ENCODE peak calls at places on chromosomes 2 and 18, in six cellular contexts. X is vagina, R is upper lobe of left lung, C is astrocyte of the spinal cord, J is left lung, Q is RWPE1. G is an unnamed sample.
A peak's percentile ranks its signal among the peaks of the same experiment; 100 is the strongest.

GRCh38 chr18:77635441-77635840 is 385.8 kb downstream of the GALR1 start:
- DNase-seq in X (peak; percentile 93), R (no peak), C (no peak), J (no peak), Q (no peak), G (no peak)

GRCh38 chr2:6929196-6929874 is 12.1 kb downstream of the RNF144A start:
- DNase-seq in X (no peak), R (no peak), C (peak; percentile 42), J (no peak), Q (no peak), G (no peak)

GRCh38 chr2:14324308-14324707 is 308.2 kb upstream of the LRATD1 start:
- DNase-seq in X (no peak), R (no peak), C (no peak), J (no peak), Q (no peak), G (no peak)

GRCh38 chr2:238256111-238256510 is 16.3 kb upstream of the HES6 start:
- DNase-seq in X (no peak), R (no peak), C (no peak), J (no peak), Q (no peak), G (no peak)

GRCh38 chr2:148130571-148130970 is 109.7 kb downstream of the MBD5 start:
- DNase-seq in X (no peak), R (no peak), C (peak; percentile 30), J (no peak), Q (no peak), G (no peak)

GRCh38 chr2:30915485-30915884 is 108.2 kb upstream of the CAPN13 start:
- DNase-seq in X (no peak), R (peak; percentile 53), C (no peak), J (no peak), Q (no peak), G (no peak)

GRCh38 chr2:241157841-241158545 is 7.7 kb downstream of the PPP1R7 start:
- DNase-seq in X (no peak), R (no peak), C (peak; percentile 23), J (no peak), Q (no peak), G (no peak)

GRCh38 chr2:105641389-105641811 is 103.3 kb upstream of the NCK2 start:
- DNase-seq in X (peak; percentile 37), R (no peak), C (no peak), J (peak; percentile 43), Q (no peak), G (no peak)

GRCh38 chr2:238568455-238569414 is 142.0 kb downstream of the ASB1 start:
- DNase-seq in X (no peak), R (peak; percentile 74), C (no peak), J (peak; percentile 72), Q (no peak), G (no peak)

GRCh38 chr18:79476031-79476917 is 80.5 kb downstream of the NFATC1 start:
- DNase-seq in X (no peak), R (no peak), C (no peak), J (peak; percentile 58), Q (no peak), G (no peak)

GRCh38 chr2:227164745-227165350 is 424 bp downstream of the COL4A3 start:
- DNase-seq in X (no peak), R (peak; percentile 64), C (no peak), J (peak; percentile 75), Q (no peak), G (no peak)

GRCh38 chr18:68713791-68714190 is 1.1 kb downstream of the TMX3 start:
- DNase-seq in X (no peak), R (no peak), C (no peak), J (no peak), Q (no peak), G (no peak)

GRCh38 chr2:113157108-113157896 is 16.5 kb upstream of the PSD4 start:
- DNase-seq in X (peak; percentile 13), R (peak; percentile 71), C (peak; percentile 20), J (peak; percentile 89), Q (peak; percentile 71), G (peak; percentile 72)

GRCh38 chr2:12930382-12930781 is 213.6 kb downstream of the TRIB2 start:
- DNase-seq in X (no peak), R (no peak), C (no peak), J (no peak), Q (no peak), G (no peak)

GRCh38 chr2:26203906-26204305 is 31.0 kb downstream of the GAREM2 start:
- DNase-seq in X (no peak), R (no peak), C (no peak), J (no peak), Q (no peak), G (no peak)

GRCh38 chr2:187826023-187826422 is 271.8 kb upstream of the TFPI start:
- DNase-seq in X (no peak), R (no peak), C (peak; percentile 54), J (no peak), Q (no peak), G (no peak)

GRCh38 chr18:79626905-79627749 is 52.5 kb upstream of the CTDP1 start:
- DNase-seq in X (no peak), R (peak; percentile 18), C (no peak), J (peak; percentile 73), Q (no peak), G (no peak)

GRCh38 chr18:43486462-43486861 is 209.2 kb upstream of the SYT4 start:
- DNase-seq in X (no peak), R (no peak), C (no peak), J (no peak), Q (no peak), G (no peak)

GRCh38 chr2:157784823-157785175 is 91.3 kb downstream of the ACVR1 start:
- DNase-seq in X (no peak), R (no peak), C (no peak), J (no peak), Q (peak; percentile 2), G (no peak)

GRCh38 chr18:46250084-46250811 is 146.1 kb downstream of the HAUS1 start:
- DNase-seq in X (no peak), R (peak; percentile 37), C (peak; percentile 93), J (no peak), Q (peak; percentile 46), G (no peak)

GRCh38 chr2:152335016-152335850 is at the start of gene FMNL2:
- DNase-seq in X (peak; percentile 92), R (peak; percentile 89), C (peak; percentile 85), J (peak; percentile 92), Q (peak; percentile 82), G (peak; percentile 93)

GRCh38 chr2:19746611-19747309 is 155.0 kb downstream of the TTC32 start:
- DNase-seq in X (peak; percentile 76), R (no peak), C (peak; percentile 36), J (no peak), Q (peak; percentile 25), G (no peak)
- TF ChIP-seq CTCF in X (no peak), R (no peak), C (peak; percentile 45), J (no peak), Q (no peak), G (peak; percentile 68)

DNA sequence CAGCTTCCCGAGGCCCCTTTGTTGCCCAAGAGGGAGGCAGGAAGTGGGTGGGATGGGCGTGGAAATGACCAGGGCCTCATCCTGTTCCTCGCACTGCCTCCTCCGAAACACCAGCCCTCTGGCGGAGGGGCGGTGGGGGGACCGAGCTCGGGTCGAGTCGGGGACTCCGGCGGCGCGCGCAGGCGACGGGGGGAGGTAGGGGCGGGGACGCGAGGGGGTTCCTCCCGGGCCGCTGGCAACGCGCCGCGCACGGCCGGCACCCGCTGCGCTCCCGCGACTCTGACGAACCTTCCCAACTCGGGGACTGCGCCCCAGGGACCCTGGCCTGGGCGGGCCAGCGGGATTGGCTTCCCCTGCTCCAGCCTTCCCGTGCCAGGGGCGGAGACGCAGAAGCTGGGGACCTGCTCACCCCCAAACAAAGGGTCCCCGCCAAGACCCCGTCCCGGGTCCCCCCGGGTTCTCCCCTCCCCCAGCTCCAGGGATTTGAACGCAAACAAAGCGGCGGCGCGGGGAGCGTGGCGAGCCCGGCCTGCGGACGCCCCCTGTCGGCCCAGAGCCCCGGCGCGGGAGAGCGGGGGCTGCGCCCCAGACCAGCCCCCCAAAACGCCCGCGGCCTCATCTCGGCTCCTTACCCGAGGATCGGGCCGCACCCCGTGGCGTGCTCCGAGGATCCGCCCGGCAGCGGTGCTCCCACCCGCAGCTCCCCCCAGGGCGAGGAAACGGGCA is 1.2 kb downstream of the SEMA4C start:
- DNase-seq in X (no peak), R (peak; percentile 90), C (peak; percentile 91), J (peak; percentile 91), Q (peak; percentile 82), G (peak; percentile 95)
- TF ChIP-seq CTCF in X (peak; percentile 11), R (peak; percentile 71), C (peak; percentile 62), J (peak; percentile 44), Q (peak; percentile 72), G (peak; percentile 79)

GRCh38 chr18:31205273-31205672 is 42.6 kb upstream of the DSC1 start:
- DNase-seq in X (no peak), R (no peak), C (no peak), J (no peak), Q (no peak), G (no peak)

GRCh38 chr18:31209041-31209440 is 46.4 kb upstream of the DSC1 start:
- DNase-seq in X (no peak), R (no peak), C (no peak), J (no peak), Q (no peak), G (no peak)

GRCh38 chr18:31204833-31205232 is 42.2 kb upstream of the DSC1 start:
- DNase-seq in X (no peak), R (no peak), C (no peak), J (no peak), Q (no peak), G (no peak)

GRCh38 chr18:31206064-31206463 is 43.4 kb upstream of the DSC1 start:
- DNase-seq in X (no peak), R (no peak), C (no peak), J (no peak), Q (no peak), G (no peak)

GRCh38 chr18:31206787-31207381 is 44.2 kb upstream of the DSC1 start:
- DNase-seq in X (no peak), R (peak; percentile 89), C (peak; percentile 67), J (peak; percentile 86), Q (peak; percentile 67), G (no peak)
- TF ChIP-seq CTCF in X (no peak), R (peak; percentile 51), C (peak; percentile 17), J (no peak), Q (peak; percentile 46), G (peak; percentile 67)

DNA sequence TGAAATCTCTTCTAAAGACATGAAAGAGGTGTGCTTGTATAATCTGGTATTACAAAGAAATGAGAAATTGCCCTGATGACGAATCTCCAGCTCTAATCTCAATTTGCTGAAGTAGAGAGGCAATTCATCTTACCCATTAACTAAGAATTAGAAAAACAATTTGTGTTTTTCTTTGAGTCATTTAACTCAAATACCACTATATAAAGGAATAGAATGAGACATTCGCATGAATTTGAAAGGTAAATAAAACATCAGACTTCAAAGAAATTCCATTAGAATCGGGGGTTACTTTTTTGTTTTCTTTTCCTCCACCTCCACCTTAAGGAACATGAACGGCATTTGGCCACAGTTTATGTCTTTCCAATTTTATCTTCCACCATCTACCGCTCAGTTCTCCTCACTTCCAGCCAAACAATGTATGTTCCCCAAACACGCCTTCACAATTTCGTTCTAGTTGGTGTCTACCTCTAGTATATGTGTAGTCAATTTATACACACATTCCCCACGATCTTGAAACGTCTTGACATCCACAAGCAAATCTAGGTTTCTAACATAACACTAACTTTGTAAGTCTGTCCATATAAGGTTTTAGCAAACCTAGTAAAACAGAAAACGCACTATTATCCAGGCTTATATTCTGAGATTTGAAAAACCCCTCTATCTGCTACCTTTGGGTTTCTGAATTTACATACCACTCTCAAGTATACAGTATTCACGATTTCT is 1.3 kb upstream of the SMCHD1 start:
- DNase-seq in X (no peak), R (no peak), C (peak; percentile 47), J (no peak), Q (no peak), G (no peak)
- TF ChIP-seq CTCF in X (no peak), R (no peak), C (no peak), J (no peak), Q (no peak), G (no peak)

GRCh38 chr2:179354739-179355537 is 90.3 kb upstream of the SESTD1 start:
- DNase-seq in X (no peak), R (no peak), C (peak; percentile 30), J (no peak), Q (no peak), G (no peak)
- TF ChIP-seq CTCF in X (no peak), R (no peak), C (peak; percentile 49), J (no peak), Q (no peak), G (peak; percentile 52)

G was measured in type B pancreatic cell.